ENCODE peak calls at places on chromosome X, in four cellular contexts. One of them, this sample, is unnamed.

GRCh38 chrX:55008571-55009358 is 8.6 kb downstream of the APEX2 start:
- DNase-seq in kidney epithelial cell: no peak
- DNase-seq in cardiac fibroblast: no peak
- DNase-seq in fibroblast of lung: no peak
- DNase-seq in this sample: no peak

GRCh38 chrX:40096395-40097091 is 1.2 kb downstream of the BCOR start:
- DNase-seq in kidney epithelial cell: no peak
- DNase-seq in cardiac fibroblast: peak; percentile 57
- DNase-seq in fibroblast of lung: peak; percentile 39
- DNase-seq in this sample: no peak

GRCh38 chrX:138886769-138887168 is 175.3 kb upstream of the FGF13 start:
- DNase-seq in kidney epithelial cell: no peak
- DNase-seq in cardiac fibroblast: no peak
- DNase-seq in fibroblast of lung: no peak
- DNase-seq in this sample: peak; percentile 93

GRCh38 chrX:103640401-103641155 is 11.8 kb downstream of the TCEAL1 start:
- DNase-seq in kidney epithelial cell: no peak
- DNase-seq in cardiac fibroblast: no peak
- DNase-seq in fibroblast of lung: peak; percentile 64
- DNase-seq in this sample: no peak

GRCh38 chrX:2609431-2610238 is 81.5 kb upstream of the CD99 start:
- DNase-seq in kidney epithelial cell: no peak
- DNase-seq in cardiac fibroblast: no peak
- DNase-seq in fibroblast of lung: peak; percentile 28
- DNase-seq in this sample: no peak

GRCh38 chrX:54708404-54708803 is 89.7 kb downstream of the ITIH6 start:
- DNase-seq in kidney epithelial cell: no peak
- DNase-seq in cardiac fibroblast: no peak
- DNase-seq in fibroblast of lung: no peak
- DNase-seq in this sample: no peak

GRCh38 chrX:50180073-50180940 is 20.5 kb downstream of the AKAP4 start:
- DNase-seq in kidney epithelial cell: no peak
- DNase-seq in cardiac fibroblast: no peak
- DNase-seq in fibroblast of lung: no peak
- DNase-seq in this sample: peak; percentile 30

GRCh38 chrX:41522071-41522470 is 74.9 kb downstream of the NYX start:
- DNase-seq in kidney epithelial cell: no peak
- DNase-seq in cardiac fibroblast: no peak
- DNase-seq in fibroblast of lung: no peak
- DNase-seq in this sample: no peak

GRCh38 chrX:40778861-40779575 is 43.7 kb upstream of the MED14 start:
- DNase-seq in kidney epithelial cell: no peak
- DNase-seq in cardiac fibroblast: peak; percentile 14
- DNase-seq in fibroblast of lung: peak; percentile 48
- DNase-seq in this sample: no peak

GRCh38 chrX:118315529-118315928 is 30.4 kb upstream of the WDR44 start:
- DNase-seq in kidney epithelial cell: no peak
- DNase-seq in cardiac fibroblast: no peak
- DNase-seq in fibroblast of lung: no peak
- DNase-seq in this sample: no peak

GRCh38 chrX:1511150-1511549 is 25.8 kb downstream of the P2RY8 start:
- DNase-seq in kidney epithelial cell: no peak
- DNase-seq in cardiac fibroblast: no peak
- DNase-seq in fibroblast of lung: no peak
- DNase-seq in this sample: no peak

GRCh38 chrX:30612250-30612655 is 34.7 kb upstream of the TASL start:
- DNase-seq in kidney epithelial cell: no peak
- DNase-seq in cardiac fibroblast: no peak
- DNase-seq in fibroblast of lung: no peak
- DNase-seq in this sample: no peak

GRCh38 chrX:8629871-8630270 is 102.1 kb downstream of the ANOS1 start:
- DNase-seq in kidney epithelial cell: no peak
- DNase-seq in cardiac fibroblast: peak; percentile 22
- DNase-seq in fibroblast of lung: no peak
- DNase-seq in this sample: no peak

GRCh38 chrX:1500701-1501624 is 36.0 kb downstream of the P2RY8 start:
- DNase-seq in kidney epithelial cell: no peak
- DNase-seq in cardiac fibroblast: no peak
- DNase-seq in fibroblast of lung: no peak
- DNase-seq in this sample: no peak

GRCh38 chrX:18422325-18422724 is 3.1 kb upstream of the CDKL5 start:
- DNase-seq in kidney epithelial cell: peak; percentile 61
- DNase-seq in cardiac fibroblast: peak; percentile 60
- DNase-seq in fibroblast of lung: peak; percentile 94
- DNase-seq in this sample: no peak

GRCh38 chrX:110089656-110090404 is 86.9 kb downstream of the TMEM164 start:
- DNase-seq in kidney epithelial cell: no peak
- DNase-seq in cardiac fibroblast: peak; percentile 46
- DNase-seq in fibroblast of lung: no peak
- DNase-seq in this sample: no peak

GRCh38 chrX:13029831-13030771 is 14.3 kb downstream of the FAM9C start:
- DNase-seq in kidney epithelial cell: no peak
- DNase-seq in cardiac fibroblast: peak; percentile 15
- DNase-seq in fibroblast of lung: no peak
- DNase-seq in this sample: no peak

GRCh38 chrX:110178179-110178865 is 139.6 kb downstream of the AMMECR1 start:
- DNase-seq in kidney epithelial cell: no peak
- DNase-seq in cardiac fibroblast: no peak
- DNase-seq in fibroblast of lung: no peak
- DNase-seq in this sample: no peak

GRCh38 chrX:85963736-85964135 is 83.6 kb downstream of the CHM start:
- DNase-seq in kidney epithelial cell: peak; percentile 35
- DNase-seq in cardiac fibroblast: peak; percentile 70
- DNase-seq in fibroblast of lung: peak; percentile 90
- DNase-seq in this sample: no peak

GRCh38 chrX:150366951-150367545 is 3.9 kb downstream of the MAMLD1 start:
- DNase-seq in kidney epithelial cell: peak; percentile 50
- DNase-seq in cardiac fibroblast: peak; percentile 57
- DNase-seq in fibroblast of lung: peak; percentile 58
- DNase-seq in this sample: no peak

GRCh38 chrX:4805559-4805958 is 1092.1 kb upstream of the PRKX start:
- DNase-seq in kidney epithelial cell: no peak
- DNase-seq in cardiac fibroblast: no peak
- DNase-seq in fibroblast of lung: no peak
- DNase-seq in this sample: no peak

GRCh38 chrX:45710081-45710801 is 509.6 kb upstream of the DIPK2B start:
- DNase-seq in kidney epithelial cell: peak; percentile 88
- DNase-seq in cardiac fibroblast: peak; percentile 37
- DNase-seq in fibroblast of lung: peak; percentile 80
- DNase-seq in this sample: no peak

GRCh38 chrX:112642349-112642748 is 37.4 kb downstream of the LHFPL1 start:
- DNase-seq in kidney epithelial cell: no peak
- DNase-seq in cardiac fibroblast: peak; percentile 54
- DNase-seq in fibroblast of lung: peak; percentile 57
- DNase-seq in this sample: peak; percentile 21

GRCh38 chrX:131728295-131729145 is 184.6 kb downstream of the OR13H1 start:
- DNase-seq in kidney epithelial cell: no peak
- DNase-seq in cardiac fibroblast: no peak
- DNase-seq in fibroblast of lung: no peak
- DNase-seq in this sample: no peak

GRCh38 chrX:41148553-41148952 is 63.3 kb downstream of the USP9X start:
- DNase-seq in kidney epithelial cell: peak; percentile 19
- DNase-seq in cardiac fibroblast: peak; percentile 52
- DNase-seq in fibroblast of lung: peak; percentile 61
- DNase-seq in this sample: no peak

GRCh38 chrX:12526296-12526695 is 264.9 kb upstream of the PRPS2 start:
- DNase-seq in kidney epithelial cell: no peak
- DNase-seq in cardiac fibroblast: no peak
- DNase-seq in fibroblast of lung: peak; percentile 1
- DNase-seq in this sample: no peak

GRCh38 chrX:8364369-8365141 is 100.1 kb upstream of the VCX3B start:
- DNase-seq in kidney epithelial cell: no peak
- DNase-seq in cardiac fibroblast: peak; percentile 30
- DNase-seq in fibroblast of lung: no peak
- DNase-seq in this sample: no peak

GRCh38 chrX:35626124-35626523 is 172.0 kb upstream of the MAGEB16 start:
- DNase-seq in kidney epithelial cell: no peak
- DNase-seq in cardiac fibroblast: no peak
- DNase-seq in fibroblast of lung: no peak
- DNase-seq in this sample: no peak

GRCh38 chrX:17414839-17415238 is 39.8 kb downstream of the NHS start:
- DNase-seq in kidney epithelial cell: no peak
- DNase-seq in cardiac fibroblast: no peak
- DNase-seq in fibroblast of lung: no peak
- DNase-seq in this sample: no peak

GRCh38 chrX:107773206-107773605 is 2.4 kb downstream of the TSC22D3 start:
- DNase-seq in kidney epithelial cell: no peak
- DNase-seq in cardiac fibroblast: no peak
- DNase-seq in fibroblast of lung: no peak
- DNase-seq in this sample: no peak

GRCh38 chrX:134999469-134999868 is 8.7 kb downstream of the SMIM10 start:
- DNase-seq in kidney epithelial cell: no peak
- DNase-seq in cardiac fibroblast: peak; percentile 72
- DNase-seq in fibroblast of lung: peak; percentile 83
- DNase-seq in this sample: no peak

GRCh38 chrX:110992611-110993010 is 103.4 kb upstream of the PAK3 start:
- DNase-seq in kidney epithelial cell: no peak
- DNase-seq in cardiac fibroblast: peak; percentile 13
- DNase-seq in fibroblast of lung: peak; percentile 5
- DNase-seq in this sample: no peak

DNA sequence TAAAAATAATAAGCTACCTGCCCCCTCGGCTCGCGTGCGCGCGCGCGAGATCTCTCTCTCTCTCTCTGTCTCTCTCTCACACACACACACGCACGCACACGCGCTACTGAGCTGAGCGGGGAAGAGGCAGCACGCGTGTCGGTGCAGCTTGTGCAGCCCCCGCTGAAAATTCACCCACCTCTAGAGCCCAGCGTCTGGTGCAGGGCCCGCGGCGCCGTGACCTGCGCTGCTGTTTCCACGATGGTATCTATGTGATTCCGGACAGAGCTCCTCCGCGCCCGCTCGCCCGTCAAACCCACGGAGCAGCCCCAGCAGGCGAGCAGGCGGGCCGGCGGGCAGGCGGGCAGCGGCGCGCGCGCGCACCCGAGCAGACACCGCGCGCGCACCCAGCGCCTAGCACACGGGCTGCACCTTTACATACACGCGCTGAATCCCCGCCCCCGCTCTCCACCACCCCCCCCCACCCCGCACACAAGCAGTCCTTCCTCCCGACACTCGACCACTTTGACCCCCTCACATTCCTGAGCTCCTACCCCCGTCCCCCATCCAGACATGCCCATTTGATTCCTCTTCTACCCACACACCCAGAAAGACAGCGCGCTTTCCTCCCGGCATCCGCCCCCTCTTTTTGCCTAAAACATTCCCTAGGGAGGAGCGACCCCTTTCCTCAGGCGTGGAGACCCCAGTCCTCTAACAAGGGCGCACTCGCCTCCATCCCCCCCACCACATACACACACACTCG is 1.0 kb downstream of the SLITRK4 start:
- DNase-seq in kidney epithelial cell: no peak
- DNase-seq in cardiac fibroblast: peak; percentile 47
- DNase-seq in fibroblast of lung: no peak
- DNase-seq in this sample: no peak
- H3K4me3 ChIP-seq in kidney epithelial cell: peak overlapping the region; percentile 61
- H3K4me3 ChIP-seq in cardiac fibroblast: peak overlapping the region; percentile 63
- H3K4me3 ChIP-seq in fibroblast of lung: peak overlapping the region; percentile 24
- H3K4me3 ChIP-seq in this sample: no peak overlapping the region

GRCh38 chrX:15142084-15142715 is 127.7 kb downstream of the ASB9 start:
- DNase-seq in kidney epithelial cell: no peak
- DNase-seq in cardiac fibroblast: no peak
- DNase-seq in fibroblast of lung: no peak
- DNase-seq in this sample: no peak

GRCh38 chrX:15143825-15144121 is 126.1 kb downstream of the ASB9 start:
- DNase-seq in kidney epithelial cell: no peak
- DNase-seq in cardiac fibroblast: no peak
- DNase-seq in fibroblast of lung: no peak
- DNase-seq in this sample: no peak

GRCh38 chrX:15146515-15146914 is 123.4 kb downstream of the ASB9 start:
- DNase-seq in kidney epithelial cell: no peak
- DNase-seq in cardiac fibroblast: peak; percentile 16
- DNase-seq in fibroblast of lung: peak; percentile 5
- DNase-seq in this sample: no peak

DNA sequence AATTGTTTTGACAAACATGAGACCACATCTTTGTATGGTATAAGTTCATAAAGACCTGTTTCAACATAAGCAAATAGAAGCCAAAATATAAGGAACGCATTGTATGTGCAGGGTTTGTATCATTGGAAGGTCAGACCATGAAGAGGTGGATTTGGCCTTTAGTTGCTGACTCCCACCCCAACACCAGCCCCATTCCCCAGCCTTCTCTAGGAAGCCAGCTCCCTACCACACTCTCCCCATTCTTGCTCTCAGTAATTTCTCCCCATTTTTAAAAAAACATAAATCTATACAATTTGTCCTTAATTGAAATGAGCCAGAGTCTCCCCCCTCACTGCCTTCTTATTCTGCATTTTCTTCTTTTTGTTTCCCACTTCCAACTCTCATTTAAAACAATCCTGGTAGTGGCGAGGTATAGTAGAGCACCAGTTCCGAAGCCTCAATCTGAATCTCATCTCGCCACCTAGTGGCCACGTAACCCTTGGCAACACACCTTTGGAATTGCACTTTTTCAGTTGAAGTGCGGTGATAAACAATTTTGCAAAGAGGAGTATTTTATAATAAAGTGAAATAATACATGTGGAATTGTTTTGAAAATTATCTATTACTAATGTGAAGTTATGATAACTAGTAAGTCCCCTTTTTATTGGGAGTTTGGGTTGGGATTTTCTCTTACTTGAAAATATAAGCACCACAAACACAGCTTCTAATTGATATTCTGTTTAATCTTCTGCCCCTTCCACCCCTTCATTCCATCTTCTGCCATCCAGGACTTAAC is 126.6 kb downstream of the ASB9 start:
- DNase-seq in kidney epithelial cell: peak; percentile 9
- DNase-seq in cardiac fibroblast: peak; percentile 48
- DNase-seq in fibroblast of lung: peak; percentile 41
- DNase-seq in this sample: no peak
- TF ChIP-seq CTCF in kidney epithelial cell: peak; percentile 84
- TF ChIP-seq CTCF in cardiac fibroblast: peak; percentile 55
- TF ChIP-seq CTCF in fibroblast of lung: peak; percentile 53
- TF ChIP-seq CTCF in this sample: peak; percentile 68

GRCh38 chrX:124217289-124218251 is 114.9 kb upstream of the TEX13D start:
- DNase-seq in kidney epithelial cell: no peak
- DNase-seq in cardiac fibroblast: peak; percentile 0
- DNase-seq in fibroblast of lung: no peak
- DNase-seq in this sample: no peak

GRCh38 chrX:124211312-124211942 is 121.0 kb upstream of the TEX13D start:
- DNase-seq in kidney epithelial cell: no peak
- DNase-seq in cardiac fibroblast: peak; percentile 14
- DNase-seq in fibroblast of lung: peak; percentile 19
- DNase-seq in this sample: no peak

GRCh38 chrX:124215786-124216185 is 116.7 kb upstream of the TEX13D start:
- DNase-seq in kidney epithelial cell: no peak
- DNase-seq in cardiac fibroblast: no peak
- DNase-seq in fibroblast of lung: no peak
- DNase-seq in this sample: no peak

GRCh38 chrX:124212622-124213021 is 119.8 kb upstream of the TEX13D start:
- DNase-seq in kidney epithelial cell: no peak
- DNase-seq in cardiac fibroblast: no peak
- DNase-seq in fibroblast of lung: no peak
- DNase-seq in this sample: no peak

GRCh38 chrX:124216396-124217124 is 115.9 kb upstream of the TEX13D start:
- DNase-seq in kidney epithelial cell: no peak
- DNase-seq in cardiac fibroblast: no peak
- DNase-seq in fibroblast of lung: no peak
- DNase-seq in this sample: no peak
- H3K4me3 ChIP-seq in kidney epithelial cell: no peak overlapping the region
- H3K4me3 ChIP-seq in cardiac fibroblast: no peak overlapping the region
- H3K4me3 ChIP-seq in fibroblast of lung: no peak overlapping the region
- H3K4me3 ChIP-seq in this sample: no peak overlapping the region

GRCh38 chrX:53190363-53190960 is 34.5 kb downstream of the KDM5C start:
- DNase-seq in kidney epithelial cell: no peak
- DNase-seq in cardiac fibroblast: no peak
- DNase-seq in fibroblast of lung: no peak
- DNase-seq in this sample: no peak
- TF ChIP-seq CTCF in kidney epithelial cell: peak; percentile 16
- TF ChIP-seq CTCF in cardiac fibroblast: no peak
- TF ChIP-seq CTCF in fibroblast of lung: no peak
- TF ChIP-seq CTCF in this sample: peak; percentile 8